ENCODE peak calls at places on chromosome 16, in eight cellular contexts. T, L, Y, F, M, S, I and D are unnamed samples.

GRCh38 chr16:22428654-22429053 is 54.2 kb upstream of the CDR2 start:
- DNase-seq in T (no peak), F (peak; percentile 56), S (no peak), L (no peak), I (no peak), M (no peak), Y (no peak), D (peak; percentile 65)

GRCh38 chr16:57084257-57084770 is 8.1 kb upstream of the CPNE2 start:
- DNase-seq in S (peak; percentile 78), Y (peak; percentile 70), I (peak; percentile 84), M (peak; percentile 79), L (peak; percentile 59), F (peak; percentile 75), T (peak; percentile 71), D (peak; percentile 69)

GRCh38 chr16:27639588-27640276 is 89.8 kb downstream of the KATNIP start:
- DNase-seq in F (no peak), Y (peak; percentile 59), I (peak; percentile 67), S (peak; percentile 53), M (peak; percentile 38), T (peak; percentile 67), L (no peak), D (peak; percentile 21)

GRCh38 chr16:30459456-30459855 is 13.1 kb upstream of the ITGAL start:
- DNase-seq in F (no peak), S (no peak), M (no peak), Y (no peak), T (no peak), L (no peak), I (no peak), D (no peak)

GRCh38 chr16:10767127-10767526 is 23.5 kb downstream of the NUBP1 start:
- DNase-seq in M (no peak), S (no peak), L (no peak), Y (no peak), T (no peak), F (no peak), I (no peak), D (no peak)

GRCh38 chr16:85145188-85145587 is 32.9 kb upstream of the CIBAR2 start:
- DNase-seq in I (no peak), S (no peak), Y (no peak), L (no peak), M (no peak), F (no peak), T (no peak), D (no peak)

GRCh38 chr16:49690778-49691177 is 165.1 kb downstream of the ZNF423 start:
- DNase-seq in S (no peak), F (no peak), M (no peak), Y (no peak), T (no peak), L (no peak), I (no peak), D (no peak)

GRCh38 chr16:64740261-64740660 is 381.6 kb downstream of the CDH11 start:
- DNase-seq in T (no peak), Y (no peak), L (no peak), I (no peak), S (no peak), F (no peak), M (no peak), D (no peak)

GRCh38 chr16:57950382-57950781 is 20.5 kb downstream of the CNGB1 start:
- DNase-seq in M (no peak), S (no peak), T (no peak), I (no peak), Y (no peak), L (no peak), F (no peak), D (no peak)

GRCh38 chr16:75382611-75383010 is 50.7 kb downstream of the CFDP1 start:
- DNase-seq in M (no peak), L (no peak), T (no peak), F (no peak), Y (no peak), S (no peak), I (no peak), D (no peak)

GRCh38 chr16:21157632-21158031 is 842 bp upstream of the LDAF1 start:
- DNase-seq in T (no peak), I (no peak), M (no peak), L (no peak), S (no peak), Y (no peak), F (no peak), D (no peak)

GRCh38 chr16:50711040-50711439 is 17.6 kb downstream of the NOD2 start:
- DNase-seq in T (no peak), F (no peak), M (no peak), Y (no peak), L (no peak), S (no peak), I (no peak), D (no peak)
- H3K9me3 ChIP-seq in T (no peaks in the 10 kb centered on the region), F (no peaks in the 10 kb centered on the region), M (no peaks in the 10 kb centered on the region), Y (no peaks in the 10 kb centered on the region), L (no peaks in the 10 kb centered on the region), S (no peaks in the 10 kb centered on the region), I (no peaks in the 10 kb centered on the region), D (no peaks in the 10 kb centered on the region)

DNA sequence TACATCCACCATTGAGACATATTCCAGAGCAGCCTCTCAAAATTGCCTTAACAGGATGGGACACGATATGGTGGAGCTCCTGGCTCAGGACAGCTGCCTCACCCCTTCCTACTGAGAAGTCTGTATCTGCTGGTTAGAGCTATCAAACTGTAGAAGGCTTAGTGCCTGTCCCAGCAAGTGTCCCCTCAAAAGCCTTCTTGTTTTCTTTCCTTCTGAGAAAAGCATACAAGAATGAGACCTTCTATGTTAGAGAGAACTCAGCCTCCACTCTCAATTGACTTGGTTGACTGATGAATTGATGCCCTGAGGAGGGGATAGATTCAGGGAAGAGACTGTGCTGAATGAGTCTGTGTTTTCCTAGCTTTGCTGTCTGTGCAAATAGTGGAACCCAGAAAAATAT is 2020.9 kb downstream of the TP53TG3F start:
- DNase-seq in L (no peak), T (no peak), I (no peak), Y (no peak), S (no peak), M (no peak), F (no peak), D (no peak)
- H3K9me3 ChIP-seq in L (no peaks in the 10 kb centered on the region), T (no peaks in the 10 kb centered on the region), I (peaks cover 40% of the 10 kb centered on the region), Y (no peaks in the 10 kb centered on the region), S (peaks cover 54% of the 10 kb centered on the region), M (no peaks in the 10 kb centered on the region), F (no peaks in the 10 kb centered on the region), D (no peaks in the 10 kb centered on the region)

GRCh38 chr16:78992001-78992400 is 608.5 kb downstream of the MAF start:
- DNase-seq in Y (no peak), I (no peak), F (no peak), M (no peak), S (no peak), T (no peak), L (no peak), D (no peak)

GRCh38 chr16:78996806-78997205 is 603.7 kb downstream of the MAF start:
- DNase-seq in Y (no peak), T (no peak), L (no peak), S (no peak), I (no peak), M (no peak), F (no peak), D (no peak)

GRCh38 chr16:78994135-78994534 is 606.4 kb downstream of the MAF start:
- DNase-seq in S (no peak), I (no peak), M (no peak), Y (no peak), F (no peak), T (no peak), L (no peak), D (no peak)

GRCh38 chr16:78993342-78993741 is 607.2 kb downstream of the MAF start:
- DNase-seq in S (no peak), T (no peak), M (no peak), I (no peak), F (no peak), L (no peak), Y (no peak), D (no peak)

GRCh38 chr16:78995441-78995840 is 605.1 kb downstream of the MAF start:
- DNase-seq in M (no peak), T (no peak), S (no peak), Y (no peak), I (no peak), L (no peak), F (no peak), D (no peak)
- H3K9me3 ChIP-seq in M (no peaks in the 10 kb centered on the region), T (no peaks in the 10 kb centered on the region), S (no peaks in the 10 kb centered on the region), Y (no peaks in the 10 kb centered on the region), I (no peaks in the 10 kb centered on the region), L (no peaks in the 10 kb centered on the region), F (no peaks in the 10 kb centered on the region), D (no peaks in the 10 kb centered on the region)

GRCh38 chr16:88287219-88287618 is 95.5 kb upstream of the ZNF469 start:
- DNase-seq in F (peak; percentile 41), T (peak; percentile 19), I (no peak), L (no peak), Y (no peak), M (no peak), S (no peak), D (no peak)
- H3K9me3 ChIP-seq in F (peaks cover 11% of the 10 kb centered on the region), T (no peaks in the 10 kb centered on the region), I (peaks cover 4% of the 10 kb centered on the region), L (peaks cover 5% of the 10 kb centered on the region), Y (peaks cover 12% of the 10 kb centered on the region), M (no peaks in the 10 kb centered on the region), S (peaks cover 34% of the 10 kb centered on the region), D (no peaks in the 10 kb centered on the region)

GRCh38 chr16:35140293-35140986 is 1681.0 kb downstream of the TP53TG3F start:
- DNase-seq in F (no peak), M (no peak), S (no peak), Y (no peak), I (no peak), L (no peak), T (no peak), D (no peak)
- H3K9me3 ChIP-seq in F (no peaks in the 10 kb centered on the region), M (no peaks in the 10 kb centered on the region), S (peaks cover 84% of the 10 kb centered on the region), Y (peaks cover 5% of the 10 kb centered on the region), I (peaks cover 7% of the 10 kb centered on the region), L (no peaks in the 10 kb centered on the region), T (no peaks in the 10 kb centered on the region), D (no peaks in the 10 kb centered on the region)

DNA sequence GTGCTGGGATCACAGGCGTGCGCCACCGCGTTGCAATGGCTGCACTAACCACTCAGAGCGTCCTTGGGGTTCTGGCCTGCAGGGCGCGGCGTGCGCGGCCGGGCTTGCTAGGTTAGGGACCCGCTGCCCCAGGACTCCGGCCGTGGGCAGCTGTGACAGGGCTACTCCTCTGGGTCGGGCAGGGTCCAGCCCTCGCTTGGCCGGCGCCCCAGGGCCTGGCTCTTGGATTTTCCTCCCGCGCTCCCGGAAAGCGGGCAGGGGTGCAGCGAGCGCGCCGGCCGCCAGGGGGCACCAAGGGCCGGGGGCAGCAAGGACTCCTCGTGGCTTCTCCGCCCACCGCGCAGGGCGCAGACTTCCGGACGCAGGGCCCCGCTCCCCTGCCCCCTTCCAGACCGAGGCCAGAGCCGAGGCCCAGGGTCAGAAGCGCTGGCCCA is 489 bp downstream of the TLE7 start:
- DNase-seq in S (peak; percentile 77), M (no peak), F (no peak), Y (peak; percentile 32), I (no peak), T (no peak), L (no peak), D (no peak)
- H3K9me3 ChIP-seq in S (peaks cover under 1% of the 10 kb centered on the region), M (peaks cover 7% of the 10 kb centered on the region), F (peaks cover 43% of the 10 kb centered on the region), Y (no peaks in the 10 kb centered on the region), I (no peaks in the 10 kb centered on the region), T (no peaks in the 10 kb centered on the region), L (peaks cover under 1% of the 10 kb centered on the region), D (no peaks in the 10 kb centered on the region)

GRCh38 chr16:3819175-3819527 is 61.4 kb downstream of the CREBBP start:
- DNase-seq in Y (no peak), F (no peak), M (no peak), L (no peak), I (no peak), T (no peak), S (no peak), D (no peak)
- H3K9me3 ChIP-seq in Y (no peaks in the 10 kb centered on the region), F (no peaks in the 10 kb centered on the region), M (no peaks in the 10 kb centered on the region), L (no peaks in the 10 kb centered on the region), I (no peaks in the 10 kb centered on the region), T (no peaks in the 10 kb centered on the region), S (no peaks in the 10 kb centered on the region), D (no peaks in the 10 kb centered on the region)